ENCODE peak calls at places on chromosomes 7 and 10, in seven cellular contexts. X is lower lobe of right lung; W is mammary epithelial cell; Y is lung; V is Peyer's patch; I is ovary; H is CD8-positive, alpha-beta T cell. U is an unnamed sample.

GRCh38 chr10:18100664-18101063 is 39.6 kb upstream of the CACNB2 start:
- DNase-seq in W (no peak), H (no peak), V (no peak), I (no peak), Y (no peak), X (no peak), U (no peak)

GRCh38 chr7:20269726-20270125 is 52.5 kb upstream of the MACC1 start:
- DNase-seq in I (no peak), H (no peak), Y (no peak), W (peak), V (no peak), X (no peak), U (peak)

GRCh38 chr10:100656479-100656878 is 88.9 kb upstream of the PAX2 start:
- DNase-seq in W (peak), H (no peak), X (no peak), V (no peak), Y (no peak), I (no peak), U (no peak)

GRCh38 chr7:1210321-1210978 is 22.2 kb upstream of the UNCX start:
- DNase-seq in I (no peak), H (no peak), V (no peak), W (no peak), X (no peak), Y (no peak), U (no peak)

GRCh38 chr10:12603766-12604470 is 254.6 kb downstream of the CAMK1D start:
- DNase-seq in V (peak), W (no peak), X (no peak), Y (no peak), I (no peak), H (no peak), U (no peak)

GRCh38 chr10:35564276-35564982 is 40.7 kb upstream of the GJD4 start:
- DNase-seq in I (no peak), Y (no peak), X (no peak), W (no peak), V (no peak), H (no peak), U (peak)

GRCh38 chr10:99854860-99855259 is 72.4 kb downstream of the ABCC2 start:
- DNase-seq in I (peak), V (no peak), H (no peak), X (no peak), W (no peak), Y (no peak), U (peak)

GRCh38 chr7:94003446-94004023 is 620 bp downstream of the BET1 start:
- DNase-seq in X (no peak), I (no peak), V (no peak), H (no peak), W (peak), Y (no peak), U (no peak)

GRCh38 chr7:92810242-92810611 is 26.1 kb downstream of the CDK6 start:
- DNase-seq in W (no peak), X (no peak), H (no peak), V (no peak), I (no peak), Y (no peak), U (peak)

GRCh38 chr7:484365-485101 is 35.1 kb downstream of the PDGFA start:
- DNase-seq in V (no peak), H (no peak), W (no peak), Y (no peak), I (peak), X (peak), U (no peak)

GRCh38 chr7:120842131-120842621 is 15.8 kb downstream of the TSPAN12 start:
- DNase-seq in V (no peak), Y (no peak), W (no peak), H (no peak), I (no peak), X (no peak), U (no peak)

GRCh38 chr7:111439977-111440376 is 122.3 kb downstream of the IMMP2L start:
- DNase-seq in Y (no peak), H (no peak), X (no peak), I (no peak), V (no peak), W (no peak), U (no peak)

GRCh38 chr7:30594055-30594539 is 581 bp upstream of the GARS1 start:
- DNase-seq in W (no peak), Y (peak), V (peak), H (no peak), I (peak), X (peak), U (peak)

GRCh38 chr10:29703276-29703675 is 68.5 kb upstream of the SVIL start:
- DNase-seq in X (no peak), V (no peak), W (no peak), I (peak), Y (no peak), H (no peak), U (no peak)

GRCh38 chr10:5550621-5551530 is 26.1 kb downstream of the CALML3 start:
- DNase-seq in W (peak), X (peak), V (no peak), I (peak), H (no peak), Y (no peak), U (peak)

GRCh38 chr10:35391153-35391953 is 55.0 kb downstream of the CCNY start:
- DNase-seq in W (no peak), V (no peak), H (no peak), I (no peak), Y (no peak), X (no peak), U (no peak)

GRCh38 chr10:32374605-32375004 is 27.6 kb upstream of the EPC1 start:
- DNase-seq in V (no peak), X (no peak), W (no peak), H (no peak), Y (no peak), I (no peak), U (no peak)

GRCh38 chr10:7372504-7372903 is 38.3 kb downstream of the SFMBT2 start:
- DNase-seq in V (no peak), H (no peak), I (no peak), W (no peak), X (no peak), Y (no peak), U (no peak)

GRCh38 chr7:29105191-29105590 is 41.1 kb downstream of the CPVL start:
- DNase-seq in V (no peak), I (no peak), W (peak), X (no peak), Y (no peak), H (no peak), U (no peak)

GRCh38 chr7:94064541-94065191 is 60.5 kb upstream of the BET1 start:
- DNase-seq in I (no peak), V (no peak), X (no peak), H (no peak), W (no peak), Y (no peak), U (peak)

GRCh38 chr7:108413782-108414492 is 42.3 kb downstream of the NRCAM start:
- DNase-seq in Y (no peak), X (no peak), V (no peak), W (peak), H (no peak), I (no peak), U (peak)

GRCh38 chr7:50446542-50446960 is 3.6 kb downstream of the FIGNL1 start:
- DNase-seq in H (no peak), X (no peak), V (no peak), Y (peak), I (no peak), W (peak), U (peak)

GRCh38 chr10:93412801-93413200 is 69.3 kb downstream of the MYOF start:
- DNase-seq in Y (no peak), X (no peak), H (no peak), W (no peak), V (no peak), I (no peak), U (no peak)
- H3K4me3 ChIP-seq in Y (no peak), X (no peak), H (no peak), W (no peak), V (no peak), I (no peak), U (no peak)

GRCh38 chr7:150753826-150754603 is 16.8 kb downstream of the GIMAP5 start:
- DNase-seq in Y (no peak), W (peak), I (no peak), H (no peak), X (no peak), V (no peak), U (no peak)
- TF ChIP-seq CTCF in Y (no peak), W (peak), I (no peak), H (no peak), X (peak), V (no peak), U (no peak)

DNA sequence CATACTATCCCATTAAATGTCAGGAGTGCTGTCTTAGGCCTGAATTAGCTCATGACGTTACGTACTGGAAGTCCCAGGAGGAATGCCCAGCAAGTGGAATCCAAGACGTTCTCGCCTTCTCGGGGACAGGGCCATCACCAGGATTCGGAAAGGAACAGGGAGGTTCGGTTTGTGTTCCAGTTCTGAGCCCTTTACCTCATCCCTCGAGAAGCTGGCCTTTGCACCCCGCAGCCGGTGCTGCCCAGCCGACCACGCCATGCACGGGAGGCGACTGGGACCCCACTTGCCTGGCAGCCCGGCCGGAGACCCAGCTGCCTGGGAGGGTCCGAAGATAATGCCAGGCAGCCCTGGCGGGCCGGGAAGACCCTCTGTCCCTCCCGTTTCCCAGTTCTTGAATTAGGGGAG is 842 bp upstream of the CHST3 start:
- DNase-seq in H (no peak), X (no peak), I (peak), W (no peak), V (no peak), Y (no peak), U (no peak)
- H3K27ac ChIP-seq in H (no peak), X (peak), I (peak), W (no peak), V (peak), Y (peak), U (no peak)

GRCh38 chr7:40701836-40702551 is 567.2 kb downstream of the SUGCT start:
- DNase-seq in H (no peak), I (no peak), X (no peak), W (peak), V (no peak), Y (no peak), U (no peak)

GRCh38 chr7:40698214-40698920 is 563.6 kb downstream of the SUGCT start:
- DNase-seq in W (peak), V (no peak), Y (no peak), H (no peak), X (no peak), I (no peak), U (no peak)

GRCh38 chr7:40700653-40701475 is 566.1 kb downstream of the SUGCT start:
- DNase-seq in Y (no peak), I (no peak), W (peak), V (no peak), X (no peak), H (no peak), U (no peak)

GRCh38 chr7:40697653-40698052 is 562.8 kb downstream of the SUGCT start:
- DNase-seq in X (no peak), W (peak), V (no peak), Y (no peak), I (no peak), H (no peak), U (no peak)

DNA sequence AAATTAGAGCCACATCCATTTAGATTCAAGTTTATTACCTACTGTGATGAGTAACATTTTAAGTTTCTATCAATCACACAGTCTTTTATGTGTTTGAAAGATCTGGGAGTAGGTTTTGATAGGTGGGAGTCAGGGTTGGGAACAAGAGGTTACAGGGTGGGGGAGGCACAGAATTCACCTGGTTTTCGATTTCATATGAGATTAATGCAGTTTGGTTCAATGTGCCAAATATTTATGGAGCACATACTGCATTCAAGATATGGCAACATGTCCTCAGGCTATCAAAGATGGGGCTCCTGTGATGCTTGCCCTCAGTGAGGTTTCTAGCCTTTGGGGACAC is 564.1 kb downstream of the SUGCT start:
- DNase-seq in V (no peak), X (no peak), I (no peak), Y (no peak), W (no peak), H (no peak), U (no peak)
- H3K4me3 ChIP-seq in V (no peak), X (no peak), I (no peak), Y (no peak), W (no peak), H (no peak), U (no peak)

DNA sequence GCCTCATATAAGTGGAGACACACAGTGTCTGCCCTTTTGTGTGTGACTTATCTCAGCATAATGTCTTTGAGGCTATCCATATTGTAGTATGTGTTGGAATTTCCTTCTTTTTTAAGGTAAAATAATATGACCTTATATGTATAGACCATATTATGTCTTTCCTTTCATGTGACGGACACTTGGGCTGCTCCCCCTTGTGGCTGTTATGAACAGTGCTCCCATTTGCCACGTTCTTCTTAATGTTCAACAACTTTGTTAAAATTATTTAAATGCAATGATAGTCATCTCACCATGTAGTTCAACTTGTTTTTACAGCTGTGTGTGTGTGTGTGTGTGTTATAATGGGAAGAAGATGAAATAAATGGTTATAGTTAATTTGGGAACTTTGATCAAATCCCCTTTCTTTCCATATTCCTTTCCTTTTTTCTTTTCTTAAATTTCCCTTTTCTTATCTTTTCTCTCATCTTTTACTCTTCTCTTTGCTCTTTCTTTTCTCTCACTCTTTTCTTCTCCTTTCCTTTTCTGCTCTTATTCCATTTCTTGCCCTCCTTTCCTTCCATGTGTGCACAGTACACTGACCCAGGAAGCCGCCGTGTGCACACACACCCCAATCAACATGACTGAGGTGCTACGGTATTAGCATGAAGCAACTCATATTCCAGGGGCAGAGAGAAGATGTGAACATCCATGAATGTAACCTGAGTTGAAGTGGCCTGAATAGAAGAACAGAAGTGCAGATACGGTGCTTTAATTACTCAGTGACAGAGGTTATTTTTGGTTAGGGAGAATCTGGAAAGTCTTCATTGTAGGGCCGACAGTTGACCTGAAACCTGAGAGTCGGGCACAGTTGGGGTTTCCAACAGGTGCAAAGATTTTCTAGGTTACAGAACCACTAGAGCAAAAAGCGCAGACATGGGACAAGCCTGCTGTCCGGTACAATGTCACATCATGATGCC is 596.7 kb downstream of the SDK1 start:
- DNase-seq in V (peak), I (no peak), X (no peak), W (peak), H (peak), Y (no peak), U (peak)
- TF ChIP-seq CTCF in V (peak), I (no peak), X (peak), W (peak), H (peak), Y (peak), U (peak)

DNA sequence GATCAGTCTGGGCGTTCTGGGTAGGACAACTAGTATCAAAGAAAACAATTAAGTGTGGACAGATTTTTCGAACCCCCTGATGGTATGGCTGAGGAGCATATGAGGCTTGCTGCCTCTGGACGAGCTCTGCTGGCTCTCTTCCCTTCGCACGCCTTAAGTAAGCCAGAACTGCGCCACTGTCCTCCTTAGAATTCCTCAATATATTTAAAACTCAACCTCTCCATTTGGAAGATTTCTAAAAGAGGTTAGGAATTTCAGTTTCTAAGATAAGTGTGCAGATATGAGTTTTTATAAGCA is 9.3 kb upstream of the EDRF1 start:
- DNase-seq in X (no peak), W (no peak), I (no peak), Y (no peak), V (no peak), H (no peak), U (no peak)
- H3K27ac ChIP-seq in X (peak), W (no peak), I (peak), Y (no peak), V (no peak), H (no peak), U (no peak)

DNA sequence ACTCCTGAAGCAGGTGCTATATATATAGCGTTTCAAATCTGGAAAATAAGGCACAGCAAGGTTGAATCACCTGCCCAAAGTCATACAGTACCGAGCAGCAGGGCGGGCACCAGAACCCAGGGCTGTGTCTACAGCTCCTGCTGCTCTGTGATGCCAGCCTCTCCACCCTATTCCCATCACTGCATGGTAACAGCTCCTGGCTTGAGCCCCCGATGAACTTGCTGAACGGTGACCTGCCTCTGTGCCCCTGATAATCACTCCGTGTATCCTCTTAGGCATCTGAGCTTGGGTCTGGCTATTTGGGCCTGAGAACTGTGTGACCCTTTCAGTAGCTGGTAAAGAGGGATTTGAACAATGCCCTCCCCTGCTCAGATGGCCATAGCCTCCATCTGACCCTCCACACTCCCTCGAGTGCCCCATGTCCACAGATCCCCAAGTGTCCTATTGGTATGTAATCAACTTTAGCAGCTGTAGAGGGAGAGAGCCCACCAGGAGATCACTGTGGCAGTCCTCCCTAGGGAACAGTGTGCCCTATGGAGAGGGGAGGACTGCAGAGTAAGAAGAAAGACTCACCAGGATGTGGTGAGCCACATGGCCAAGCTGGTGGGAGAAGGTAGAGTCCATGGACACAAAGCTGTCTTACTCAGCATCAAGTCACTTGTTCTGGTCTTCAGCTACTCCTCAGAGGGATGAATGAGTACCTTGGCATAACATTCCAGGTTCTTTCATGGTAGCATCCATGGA is 1.1 kb upstream of the ARHGAP22 start:
- DNase-seq in W (peak), Y (no peak), H (no peak), X (no peak), I (no peak), V (no peak), U (no peak)
- H3K4me3 ChIP-seq in W (peak), Y (no peak), H (no peak), X (no peak), I (no peak), V (no peak), U (peak)

DNA sequence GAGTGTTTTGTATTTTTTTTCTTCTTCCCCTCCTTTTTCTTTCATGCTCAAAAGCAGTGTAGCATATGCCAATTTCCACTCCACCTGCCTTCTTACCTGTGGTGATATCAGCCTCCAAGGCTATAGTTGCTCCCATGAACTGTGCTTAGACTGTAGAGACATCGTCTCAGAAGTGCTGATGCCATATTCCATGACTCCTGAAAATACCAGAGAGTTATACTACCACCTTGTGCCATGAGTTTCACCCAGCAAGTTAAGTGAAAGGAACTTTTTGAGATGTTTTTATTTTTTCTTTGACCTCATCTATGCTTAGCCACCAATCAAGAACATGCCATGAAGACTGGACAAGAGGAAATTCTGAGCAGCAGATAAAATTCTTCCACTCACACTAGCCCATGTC is 142.8 kb upstream of the SEMA3E start:
- DNase-seq in I (no peak), X (no peak), W (no peak), V (no peak), H (no peak), Y (no peak), U (no peak)
- TF ChIP-seq CTCF in I (no peak), X (no peak), W (no peak), V (no peak), H (no peak), Y (no peak), U (no peak)

U was measured in brain microvascular endothelial cell.